ENCODE peak calls at places on chromosomes 12 and 14, in five cellular contexts. O, D, T, B and R are unnamed samples.

GRCh38 chr14:51862839-51863235 is 2.4 kb downstream of the GNG2 start:
- DNase-seq in T (no peak), D (no peak), B (no peak), O (peak; percentile 27), R (no peak)

GRCh38 chr14:22513066-22513812 is 75.8 kb downstream of the DAD1 start:
- DNase-seq in T (no peak), B (no peak), O (no peak), D (no peak), R (no peak)

GRCh38 chr14:105867961-105868599 is 341.7 kb downstream of the TMEM121 start:
- DNase-seq in O (no peak), T (peak; percentile 3), D (peak; percentile 16), B (peak; percentile 5), R (no peak)

GRCh38 chr12:60872850-60873713 is 1277.3 kb downstream of the SLC16A7 start:
- DNase-seq in O (no peak), D (no peak), T (no peak), B (peak; percentile 61), R (no peak)

GRCh38 chr12:105935981-105936380 is 202.8 kb downstream of the NUAK1 start:
- DNase-seq in B (no peak), D (no peak), T (no peak), O (peak; percentile 57), R (no peak)

GRCh38 chr12:53624956-53625355 is 1.2 kb downstream of the ATF7 start:
- DNase-seq in T (no peak), D (no peak), O (no peak), B (no peak), R (no peak)

GRCh38 chr14:101947904-101948665 is 16.3 kb upstream of the DYNC1H1 start:
- DNase-seq in T (peak; percentile 100), B (peak; percentile 100), O (peak; percentile 100), D (peak; percentile 100), R (peak; percentile 100)

GRCh38 chr12:10634427-10634826 is 21.0 kb upstream of the MAGOHB start:
- DNase-seq in O (peak; percentile 71), B (no peak), T (no peak), D (no peak), R (no peak)

GRCh38 chr12:1972260-1972659 is 32.0 kb downstream of the DCP1B start:
- DNase-seq in O (peak; percentile 74), B (no peak), D (no peak), T (no peak), R (no peak)

GRCh38 chr12:75087656-75088055 is 122.0 kb downstream of the KCNC2 start:
- DNase-seq in D (no peak), O (no peak), T (no peak), B (peak; percentile 43), R (no peak)

GRCh38 chr12:108823804-108824203 is 33.6 kb downstream of the SSH1 start:
- DNase-seq in B (no peak), O (no peak), D (no peak), T (no peak), R (no peak)

GRCh38 chr12:32217354-32218310 is 111.0 kb downstream of the BICD1 start:
- DNase-seq in T (no peak), B (no peak), O (peak; percentile 85), D (no peak), R (no peak)

GRCh38 chr14:73240816-73241480 is 3.6 kb downstream of the PAPLN start:
- DNase-seq in O (no peak), D (no peak), T (no peak), B (peak; percentile 39), R (no peak)

GRCh38 chr12:105480162-105480561 is 149.7 kb downstream of the C12orf75 start:
- DNase-seq in B (peak; percentile 62), O (peak; percentile 31), T (no peak), D (no peak), R (no peak)

GRCh38 chr14:68927956-68928675 is 51.0 kb downstream of the ACTN1 start:
- DNase-seq in B (no peak), O (no peak), T (no peak), D (no peak), R (no peak)

GRCh38 chr12:131831021-131831571 is 2.9 kb downstream of the MMP17 start:
- DNase-seq in T (no peak), O (no peak), B (peak; percentile 77), D (no peak), R (peak; percentile 51)

GRCh38 chr12:126534495-126534894 is 1469.3 kb downstream of the AACS start:
- DNase-seq in B (peak; percentile 43), D (no peak), T (no peak), O (no peak), R (no peak)

GRCh38 chr14:61528591-61529021 is 166.7 kb upstream of the HIF1A start:
- DNase-seq in T (no peak), O (peak; percentile 98), B (no peak), D (no peak), R (no peak)

GRCh38 chr12:25924535-25925001 is 33.9 kb upstream of the RASSF8 start:
- DNase-seq in B (peak; percentile 67), T (no peak), O (no peak), D (no peak), R (no peak)

GRCh38 chr12:66813137-66813867 is 134.4 kb upstream of the GRIP1 start:
- DNase-seq in D (no peak), O (no peak), T (no peak), B (no peak), R (no peak)

DNA sequence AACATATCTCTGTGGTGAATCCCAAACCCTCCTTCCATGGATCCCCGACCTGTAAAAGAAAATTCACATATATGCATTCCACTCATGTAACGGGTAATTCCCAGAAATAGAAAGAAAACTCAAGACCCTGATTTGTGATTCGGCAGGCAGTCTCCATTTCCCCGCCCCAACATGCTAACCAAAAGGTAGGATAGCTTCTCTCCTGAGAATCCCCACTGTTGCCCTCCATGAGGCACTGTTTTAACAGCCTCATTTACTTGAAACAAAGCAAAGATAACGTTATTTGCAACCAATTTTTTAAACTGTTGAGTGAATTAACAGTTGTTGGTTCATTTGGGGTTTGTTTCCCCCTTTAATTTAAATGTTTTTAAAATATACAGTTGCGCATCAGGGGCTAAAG is 774 bp upstream of the SLC2A13 start:
- DNase-seq in D (no peak), T (no peak), O (no peak), B (peak; percentile 57), R (no peak)
- H3K4me3 ChIP-seq in D (peak overlapping the region; percentile 95), T (peak overlapping the region; percentile 77), O (no peak overlapping the region), B (no peak overlapping the region), R (peak overlapping the region; percentile 81)

GRCh38 chr14:29089849-29090248 is 323.3 kb downstream of the FOXG1 start:
- DNase-seq in D (no peak), T (no peak), B (no peak), O (no peak), R (no peak)

DNA sequence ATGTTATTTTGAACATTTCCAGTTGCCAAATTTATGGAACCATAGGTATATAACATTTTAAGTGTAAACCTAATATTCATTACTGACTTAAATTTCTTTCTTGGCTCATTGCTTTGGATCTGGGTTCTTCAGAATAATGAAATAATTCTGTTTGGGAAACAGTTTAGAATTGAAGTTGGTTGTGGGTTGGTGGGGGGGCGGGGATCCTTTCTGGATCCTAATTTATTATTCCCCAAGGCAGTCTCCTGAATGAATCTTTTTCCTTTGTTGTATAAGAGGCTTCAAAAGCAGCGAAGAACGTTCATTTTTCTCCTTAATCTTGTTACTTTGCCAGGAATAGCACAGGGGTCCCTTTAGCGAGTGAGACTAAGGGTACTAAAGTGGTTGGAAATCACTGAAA is 325.5 kb downstream of the FOXG1 start:
- DNase-seq in D (no peak), O (no peak), T (no peak), B (no peak), R (no peak)
- H3K27ac ChIP-seq in D (no peak overlapping the region), O (no peak overlapping the region), T (no peak overlapping the region), B (no peak overlapping the region), R (no peak overlapping the region)

DNA sequence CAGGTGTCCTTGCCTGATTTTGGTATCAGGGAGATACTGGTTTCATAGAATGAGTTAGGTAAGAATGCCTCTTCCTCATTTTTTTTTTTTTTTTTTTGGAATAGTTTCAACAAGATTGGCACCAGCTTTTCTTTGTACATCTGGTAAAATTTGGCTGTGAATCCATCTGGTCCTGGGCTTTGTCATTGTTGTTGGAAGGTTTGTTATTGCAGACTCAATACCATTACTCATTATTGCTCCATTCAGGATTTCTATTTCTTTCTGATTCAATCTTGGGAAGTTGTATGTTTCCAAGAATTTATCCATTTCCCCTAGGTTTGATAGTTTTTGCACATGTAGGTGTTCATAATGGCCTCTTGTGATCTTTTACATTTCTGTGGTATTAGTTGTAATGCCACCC is 126.0 kb upstream of the KITLG start:
- DNase-seq in B (no peak), D (no peak), T (no peak), O (no peak), R (no peak)
- H3K4me3 ChIP-seq in B (no peak overlapping the region), D (no peak overlapping the region), T (no peak overlapping the region), O (no peak overlapping the region), R (no peak overlapping the region)

DNA sequence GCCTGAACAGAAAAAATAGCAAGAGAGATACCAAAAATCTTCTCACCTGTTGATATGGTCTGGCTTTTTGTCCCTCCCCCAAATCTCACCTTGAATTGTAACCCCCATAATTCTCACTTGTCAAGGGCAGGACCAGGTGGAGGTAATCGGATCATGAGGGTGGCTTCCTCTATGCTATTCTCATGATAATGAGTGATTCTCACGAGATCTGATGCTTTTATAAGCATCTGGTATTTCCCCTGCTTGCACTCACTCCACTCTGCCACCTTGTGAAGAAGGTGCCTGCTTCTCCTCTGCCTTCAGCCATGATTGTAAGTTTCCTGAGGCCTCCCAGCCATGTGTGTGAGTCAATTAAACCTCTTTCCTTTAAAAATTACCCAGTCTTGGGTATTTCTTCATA is 291.2 kb downstream of the CPNE8 start:
- DNase-seq in D (no peak), O (no peak), T (no peak), B (peak; percentile 55), R (no peak)
- H3K27ac ChIP-seq in D (no peak overlapping the region), O (no peak overlapping the region), T (no peak overlapping the region), B (no peak overlapping the region), R (no peak overlapping the region)

GRCh38 chr12:8027856-8028255 is 4.7 kb upstream of the FOXJ2 start:
- DNase-seq in T (no peak), B (no peak), O (no peak), D (no peak), R (no peak)
- H3K4me3 ChIP-seq in T (peak overlapping the region; percentile 84), B (peak overlapping the region; percentile 87), O (no peak overlapping the region), D (no peak overlapping the region), R (peak overlapping the region; percentile 11)

DNA sequence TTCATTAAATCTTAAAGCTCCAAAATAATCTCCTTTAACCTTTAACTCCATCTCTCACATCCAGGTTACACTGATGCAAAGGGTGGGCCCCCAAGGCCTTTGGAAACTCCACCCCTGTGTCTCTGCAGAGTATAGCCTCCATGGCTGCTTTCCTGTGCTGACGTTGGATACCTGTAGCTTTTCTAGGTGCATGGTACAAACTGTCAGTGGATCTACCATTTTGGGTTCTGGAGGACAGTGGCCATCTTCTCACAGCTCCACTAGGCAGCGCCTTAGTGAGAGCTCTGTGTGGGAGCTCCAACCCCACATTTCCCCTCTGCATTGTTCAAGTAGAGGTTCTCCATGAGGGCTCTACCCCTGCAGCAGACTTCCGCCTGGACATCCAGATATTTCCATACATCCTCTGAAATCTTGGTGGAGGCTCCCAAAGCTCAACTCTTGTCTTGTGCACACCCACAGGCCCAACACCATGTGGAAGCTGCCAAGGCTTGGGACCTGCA is 162.2 kb downstream of the RASSF9 start:
- DNase-seq in D (no peak), T (no peak), B (no peak), O (no peak), R (no peak)
- H3K27ac ChIP-seq in D (no peak overlapping the region), T (no peak overlapping the region), B (no peak overlapping the region), O (no peak overlapping the region), R (no peak overlapping the region)

GRCh38 chr12:110227138-110227537 is 53.9 kb upstream of the ATP2A2 start:
- DNase-seq in D (no peak), T (no peak), B (no peak), O (no peak), R (no peak)
- H3K4me3 ChIP-seq in D (no peak overlapping the region), T (no peak overlapping the region), B (no peak overlapping the region), O (no peak overlapping the region), R (no peak overlapping the region)